ENCODE peak calls at places on chromosomes 7 and 10, in ten cellular contexts. One of them, this sample, is unnamed.

GRCh38 chr7:39431242-39431641 is 135.0 kb upstream of the YAE1 start:
- DNase-seq in right lobe of liver: no peak
- DNase-seq in GM10248: no peak
- DNase-seq in GM23338: no peak
- DNase-seq in body of pancreas: no peak
- DNase-seq in ELR: no peak
- DNase-seq in iPS-NIHi11: no peak
- DNase-seq in HFFc6: no peak
- DNase-seq in foreskin fibroblast: no peak
- DNase-seq in activated T-helper 1 cell treated with anti-CD3 and anti-CD28 coated beads, Interleukin-2, amount 50 U/mL, for 16 hours: no peak
- DNase-seq in this sample: no peak

GRCh38 chr7:129470411-129470810 is 31.9 kb upstream of the SMKR1 start:
- DNase-seq in GM23338: no peak
- DNase-seq in iPS-NIHi11: no peak
- DNase-seq in GM10248: no peak
- DNase-seq in ELR: no peak
- DNase-seq in right lobe of liver: no peak
- DNase-seq in activated T-helper 1 cell treated with anti-CD3 and anti-CD28 coated beads, Interleukin-2, amount 50 U/mL, for 16 hours: no peak
- DNase-seq in body of pancreas: no peak
- DNase-seq in HFFc6: no peak
- DNase-seq in foreskin fibroblast: no peak
- DNase-seq in this sample: no peak

GRCh38 chr10:129219364-129219763 is 247.7 kb upstream of the MGMT start:
- DNase-seq in right lobe of liver: no peak
- DNase-seq in GM10248: no peak
- DNase-seq in iPS-NIHi11: no peak
- DNase-seq in GM23338: no peak
- DNase-seq in ELR: no peak
- DNase-seq in body of pancreas: no peak
- DNase-seq in HFFc6: no peak
- DNase-seq in foreskin fibroblast: no peak
- DNase-seq in activated T-helper 1 cell treated with anti-CD3 and anti-CD28 coated beads, Interleukin-2, amount 50 U/mL, for 16 hours: no peak
- DNase-seq in this sample: no peak

GRCh38 chr10:7787150-7787856 is 490 bp downstream of the KIN start:
- DNase-seq in body of pancreas: no peak
- DNase-seq in activated T-helper 1 cell treated with anti-CD3 and anti-CD28 coated beads, Interleukin-2, amount 50 U/mL, for 16 hours: no peak
- DNase-seq in right lobe of liver: no peak
- DNase-seq in GM23338: peak; percentile 23
- DNase-seq in ELR: peak; percentile 52
- DNase-seq in GM10248: no peak
- DNase-seq in iPS-NIHi11: no peak
- DNase-seq in foreskin fibroblast: no peak
- DNase-seq in HFFc6: peak; percentile 20
- DNase-seq in this sample: no peak

GRCh38 chr7:12683678-12684077 is 3.8 kb upstream of the ARL4A start:
- DNase-seq in GM23338: peak; percentile 66
- DNase-seq in right lobe of liver: no peak
- DNase-seq in HFFc6: peak; percentile 19
- DNase-seq in activated T-helper 1 cell treated with anti-CD3 and anti-CD28 coated beads, Interleukin-2, amount 50 U/mL, for 16 hours: no peak
- DNase-seq in GM10248: no peak
- DNase-seq in foreskin fibroblast: no peak
- DNase-seq in ELR: peak; percentile 61
- DNase-seq in iPS-NIHi11: no peak
- DNase-seq in body of pancreas: no peak
- DNase-seq in this sample: no peak

GRCh38 chr7:45920543-45921380 is at the start of gene IGFBP3:
- DNase-seq in GM23338: peak; percentile 85
- DNase-seq in body of pancreas: peak; percentile 62
- DNase-seq in GM10248: no peak
- DNase-seq in activated T-helper 1 cell treated with anti-CD3 and anti-CD28 coated beads, Interleukin-2, amount 50 U/mL, for 16 hours: no peak
- DNase-seq in right lobe of liver: peak; percentile 45
- DNase-seq in ELR: peak; percentile 77
- DNase-seq in iPS-NIHi11: peak; percentile 81
- DNase-seq in HFFc6: peak; percentile 63
- DNase-seq in foreskin fibroblast: peak; percentile 44
- DNase-seq in this sample: no peak

GRCh38 chr7:88432321-88432720 is 125.6 kb upstream of the STEAP4 start:
- DNase-seq in right lobe of liver: no peak
- DNase-seq in iPS-NIHi11: no peak
- DNase-seq in body of pancreas: no peak
- DNase-seq in activated T-helper 1 cell treated with anti-CD3 and anti-CD28 coated beads, Interleukin-2, amount 50 U/mL, for 16 hours: no peak
- DNase-seq in GM10248: no peak
- DNase-seq in foreskin fibroblast: no peak
- DNase-seq in HFFc6: no peak
- DNase-seq in GM23338: no peak
- DNase-seq in ELR: no peak
- DNase-seq in this sample: no peak

GRCh38 chr7:19030280-19030679 is 87.2 kb downstream of the TWIST1 start:
- DNase-seq in activated T-helper 1 cell treated with anti-CD3 and anti-CD28 coated beads, Interleukin-2, amount 50 U/mL, for 16 hours: no peak
- DNase-seq in HFFc6: peak; percentile 66
- DNase-seq in foreskin fibroblast: no peak
- DNase-seq in right lobe of liver: no peak
- DNase-seq in ELR: peak; percentile 17
- DNase-seq in GM23338: no peak
- DNase-seq in iPS-NIHi11: no peak
- DNase-seq in GM10248: no peak
- DNase-seq in body of pancreas: no peak
- DNase-seq in this sample: no peak

GRCh38 chr10:106705576-106706526 is 458.7 kb downstream of the SORCS1 start:
- DNase-seq in ELR: peak; percentile 69
- DNase-seq in GM23338: peak; percentile 89
- DNase-seq in foreskin fibroblast: peak; percentile 23
- DNase-seq in right lobe of liver: no peak
- DNase-seq in HFFc6: peak; percentile 18
- DNase-seq in iPS-NIHi11: peak; percentile 63
- DNase-seq in activated T-helper 1 cell treated with anti-CD3 and anti-CD28 coated beads, Interleukin-2, amount 50 U/mL, for 16 hours: no peak
- DNase-seq in GM10248: peak; percentile 39
- DNase-seq in body of pancreas: peak; percentile 63
- DNase-seq in this sample: peak; percentile 9

GRCh38 chr10:71512794-71513379 is 116.2 kb downstream of the CDH23 start:
- DNase-seq in GM23338: no peak
- DNase-seq in ELR: no peak
- DNase-seq in activated T-helper 1 cell treated with anti-CD3 and anti-CD28 coated beads, Interleukin-2, amount 50 U/mL, for 16 hours: no peak
- DNase-seq in right lobe of liver: no peak
- DNase-seq in iPS-NIHi11: peak; percentile 52
- DNase-seq in foreskin fibroblast: no peak
- DNase-seq in body of pancreas: peak; percentile 77
- DNase-seq in GM10248: no peak
- DNase-seq in HFFc6: no peak
- DNase-seq in this sample: no peak

GRCh38 chr10:69087600-69088470 is at the start of gene SRGN:
- DNase-seq in body of pancreas: peak; percentile 63
- DNase-seq in GM10248: peak; percentile 72
- DNase-seq in ELR: peak; percentile 83
- DNase-seq in GM23338: no peak
- DNase-seq in activated T-helper 1 cell treated with anti-CD3 and anti-CD28 coated beads, Interleukin-2, amount 50 U/mL, for 16 hours: peak; percentile 10
- DNase-seq in iPS-NIHi11: no peak
- DNase-seq in HFFc6: peak; percentile 52
- DNase-seq in foreskin fibroblast: peak; percentile 56
- DNase-seq in right lobe of liver: peak; percentile 35
- DNase-seq in this sample: peak; percentile 80

GRCh38 chr10:113563306-113564088 is 10.6 kb downstream of the HABP2 start:
- DNase-seq in GM10248: peak; percentile 87
- DNase-seq in right lobe of liver: peak; percentile 77
- DNase-seq in GM23338: peak; percentile 89
- DNase-seq in foreskin fibroblast: peak; percentile 47
- DNase-seq in HFFc6: peak; percentile 38
- DNase-seq in ELR: peak; percentile 76
- DNase-seq in body of pancreas: peak; percentile 88
- DNase-seq in iPS-NIHi11: peak; percentile 89
- DNase-seq in activated T-helper 1 cell treated with anti-CD3 and anti-CD28 coated beads, Interleukin-2, amount 50 U/mL, for 16 hours: peak; percentile 48
- DNase-seq in this sample: peak; percentile 54

GRCh38 chr10:81081887-81082620 is 544.4 kb downstream of the SH2D4B start:
- DNase-seq in foreskin fibroblast: no peak
- DNase-seq in ELR: no peak
- DNase-seq in HFFc6: no peak
- DNase-seq in GM23338: peak; percentile 71
- DNase-seq in activated T-helper 1 cell treated with anti-CD3 and anti-CD28 coated beads, Interleukin-2, amount 50 U/mL, for 16 hours: no peak
- DNase-seq in right lobe of liver: no peak
- DNase-seq in iPS-NIHi11: peak; percentile 16
- DNase-seq in body of pancreas: no peak
- DNase-seq in GM10248: peak; percentile 16
- DNase-seq in this sample: no peak

GRCh38 chr7:137445998-137446397 is 102.5 kb upstream of the PTN start:
- DNase-seq in iPS-NIHi11: no peak
- DNase-seq in foreskin fibroblast: no peak
- DNase-seq in right lobe of liver: no peak
- DNase-seq in GM10248: no peak
- DNase-seq in activated T-helper 1 cell treated with anti-CD3 and anti-CD28 coated beads, Interleukin-2, amount 50 U/mL, for 16 hours: no peak
- DNase-seq in body of pancreas: no peak
- DNase-seq in HFFc6: no peak
- DNase-seq in ELR: no peak
- DNase-seq in GM23338: no peak
- DNase-seq in this sample: no peak